ENCODE peak calls at places on chromosomes 1 and 21, in seven cellular contexts. M is activated CD4-positive, alpha-beta T cell treated with anti-CD3 and anti-CD28 coated beads, Interleukin-2, amount 10 ng/mL, durations not matched to agents 7 days and 5 days; W is GM18507; K is kidney glomerular epithelial cell; P is stimulated activated CD8-positive, alpha-beta memory T cell treated with anti-CD3 and anti-CD28 coated beads, Interleukin-7, amount 100 ng/mL, for 4 hours; H is NCI-H774; C is esophagus muscularis mucosa. G is an unnamed sample.

GRCh38 chr21:15495965-15496364 is 233.8 kb upstream of the USP25 start:
- DNase-seq in M (no peak), W (no peak), P (no peak), C (no peak), K (no peak), H (no peak), G (no peak)

GRCh38 chr1:156805766-156806511 is 10.7 kb downstream of the SH2D2A start:
- DNase-seq in K (no peak), H (no peak), C (no peak), P (no peak), W (no peak), M (no peak), G (no peak)

GRCh38 chr21:26443291-26443690 is 129.8 kb downstream of the CYYR1 start:
- DNase-seq in H (no peak), M (no peak), W (no peak), P (no peak), K (no peak), C (no peak), G (no peak)

GRCh38 chr1:230145505-230145899 is 78.5 kb downstream of the GALNT2 start:
- DNase-seq in M (no peak), K (no peak), H (no peak), C (no peak), P (no peak), W (no peak), G (peak)

GRCh38 chr1:27862671-27863551 is 9.4 kb upstream of the THEMIS2 start:
- DNase-seq in M (no peak), C (no peak), K (peak), H (no peak), P (no peak), W (no peak), G (no peak)

GRCh38 chr21:46393941-46394818 is 64.5 kb upstream of the DIP2A start:
- DNase-seq in K (no peak), H (peak), W (no peak), P (no peak), C (no peak), M (no peak), G (no peak)

GRCh38 chr1:214747050-214747615 is 144.1 kb downstream of the CENPF start:
- DNase-seq in M (no peak), W (no peak), K (peak), C (no peak), H (no peak), P (no peak), G (no peak)

GRCh38 chr1:9394010-9394409 is 101.3 kb downstream of the SPSB1 start:
- DNase-seq in C (no peak), W (no peak), K (no peak), P (no peak), M (no peak), H (no peak), G (no peak)

GRCh38 chr1:162404550-162405160 is 7.3 kb downstream of the SH2D1B start:
- DNase-seq in C (no peak), H (no peak), K (no peak), W (no peak), M (no peak), P (no peak), G (no peak)

GRCh38 chr21:25563399-25564116 is 43.7 kb downstream of the MRPL39 start:
- DNase-seq in P (no peak), C (no peak), K (no peak), W (no peak), M (peak), H (no peak), G (peak)

GRCh38 chr21:22516230-22516629 is 1518.0 kb downstream of the NCAM2 start:
- DNase-seq in H (no peak), M (no peak), C (no peak), W (no peak), P (no peak), K (no peak), G (peak)

GRCh38 chr21:43744725-43745124 is 25.8 kb downstream of the PDXK start:
- DNase-seq in P (no peak), C (no peak), K (no peak), W (no peak), M (no peak), H (no peak), G (no peak)

GRCh38 chr1:226403522-226404034 is 4.3 kb downstream of the PARP1 start:
- DNase-seq in W (no peak), M (no peak), H (no peak), C (no peak), P (no peak), K (peak), G (no peak)

GRCh38 chr1:68231627-68232303 is 558 bp downstream of the WLS start:
- DNase-seq in M (no peak), W (no peak), H (peak), K (peak), P (no peak), C (peak), G (no peak)

GRCh38 chr1:231216515-231216914 is 24.5 kb upstream of the GNPAT start:
- DNase-seq in H (no peak), M (no peak), C (no peak), P (no peak), W (no peak), K (no peak), G (no peak)

GRCh38 chr1:182575540-182576149 is 13.4 kb downstream of the RNASEL start:
- DNase-seq in P (no peak), C (peak), H (no peak), M (no peak), W (no peak), K (peak), G (no peak)

GRCh38 chr1:208308221-208308620 is 64.0 kb upstream of the PLXNA2 start:
- DNase-seq in K (no peak), P (no peak), W (no peak), C (no peak), M (no peak), H (no peak), G (no peak)

GRCh38 chr1:236568285-236568894 is 35.9 kb downstream of the HEATR1 start:
- DNase-seq in K (no peak), P (no peak), W (no peak), H (no peak), C (no peak), M (no peak), G (no peak)

GRCh38 chr1:32811265-32811664 is 5.9 kb downstream of the YARS1 start:
- DNase-seq in P (no peak), M (no peak), W (no peak), H (no peak), K (no peak), C (no peak), G (no peak)

GRCh38 chr21:43835061-43835460 is 30.0 kb upstream of the AGPAT3 start:
- DNase-seq in P (no peak), M (no peak), C (no peak), K (no peak), H (no peak), W (no peak), G (no peak)

GRCh38 chr1:2091611-2092604 is 41.7 kb downstream of the PRKCZ start:
- DNase-seq in P (peak), K (no peak), W (no peak), C (no peak), M (peak), H (no peak), G (peak)

GRCh38 chr1:165439287-165439686 is 5.6 kb downstream of the RXRG start:
- DNase-seq in M (no peak), W (no peak), K (no peak), P (no peak), H (no peak), C (no peak), G (no peak)

GRCh38 chr1:151553659-151554058 is 13.6 kb downstream of the TUFT1 start:
- DNase-seq in H (no peak), M (no peak), W (no peak), C (no peak), P (no peak), K (peak), G (no peak)

GRCh38 chr1:111196213-111196612 is 4.2 kb downstream of the DENND2D start:
- DNase-seq in P (no peak), M (no peak), K (no peak), H (no peak), W (no peak), C (no peak), G (no peak)

GRCh38 chr1:5492861-5493260 is 499.4 kb downstream of the NPHP4 start:
- DNase-seq in M (no peak), H (no peak), C (no peak), P (no peak), W (no peak), K (no peak), G (no peak)

GRCh38 chr1:38778051-38778450 is 81.5 kb downstream of the RRAGC start:
- DNase-seq in C (no peak), P (no peak), H (no peak), K (no peak), W (no peak), M (no peak), G (no peak)

G was measured in DND-41.